ENCODE peak calls at places on chromosomes 2 and 18, in five cellular contexts. One of them, this sample, is unnamed.
A peak's percentile ranks its signal among the peaks of the same experiment; 100 is the strongest.

GRCh38 chr2:143284087-143284675 is 155.0 kb downstream of the ARHGAP15 start:
- DNase-seq in hepatocyte: peak; percentile 68
- DNase-seq in GM23248: peak; percentile 65
- DNase-seq in transverse colon: no peak
- DNase-seq in HFF-Myc: no peak
- DNase-seq in this sample: no peak

GRCh38 chr18:48548404-48548771 is 9.6 kb downstream of the CTIF start:
- DNase-seq in hepatocyte: peak; percentile 26
- DNase-seq in GM23248: peak; percentile 90
- DNase-seq in transverse colon: no peak
- DNase-seq in HFF-Myc: no peak
- DNase-seq in this sample: no peak

GRCh38 chr2:236366406-236366805 is 102.2 kb upstream of the ASB18 start:
- DNase-seq in hepatocyte: no peak
- DNase-seq in GM23248: no peak
- DNase-seq in transverse colon: no peak
- DNase-seq in HFF-Myc: no peak
- DNase-seq in this sample: no peak

GRCh38 chr2:110955546-110955945 is 165.2 kb upstream of the BCL2L11 start:
- DNase-seq in hepatocyte: no peak
- DNase-seq in GM23248: no peak
- DNase-seq in transverse colon: no peak
- DNase-seq in HFF-Myc: no peak
- DNase-seq in this sample: no peak

GRCh38 chr2:27735263-27735904 is 36.1 kb upstream of the MRPL33 start:
- DNase-seq in hepatocyte: peak; percentile 87
- DNase-seq in GM23248: peak; percentile 84
- DNase-seq in transverse colon: peak; percentile 78
- DNase-seq in HFF-Myc: no peak
- DNase-seq in this sample: no peak

GRCh38 chr2:12918841-12919445 is 202.2 kb downstream of the TRIB2 start:
- DNase-seq in hepatocyte: no peak
- DNase-seq in GM23248: peak; percentile 94
- DNase-seq in transverse colon: peak; percentile 47
- DNase-seq in HFF-Myc: no peak
- DNase-seq in this sample: no peak

GRCh38 chr2:204050681-204051080 is 114.1 kb downstream of the ICOS start:
- DNase-seq in hepatocyte: no peak
- DNase-seq in GM23248: no peak
- DNase-seq in transverse colon: no peak
- DNase-seq in HFF-Myc: no peak
- DNase-seq in this sample: no peak

GRCh38 chr2:119544075-119545031 is at the start of gene CFAP221:
- DNase-seq in hepatocyte: peak; percentile 92
- DNase-seq in GM23248: peak; percentile 83
- DNase-seq in transverse colon: peak; percentile 74
- DNase-seq in HFF-Myc: peak; percentile 10
- DNase-seq in this sample: no peak

GRCh38 chr18:77132369-77133050 is at the start of gene MBP:
- DNase-seq in hepatocyte: peak; percentile 92
- DNase-seq in GM23248: peak; percentile 45
- DNase-seq in transverse colon: peak; percentile 92
- DNase-seq in HFF-Myc: no peak
- DNase-seq in this sample: no peak

GRCh38 chr2:167264380-167264779 is 376.1 kb downstream of the XIRP2 start:
- DNase-seq in hepatocyte: no peak
- DNase-seq in GM23248: peak; percentile 16
- DNase-seq in transverse colon: peak; percentile 36
- DNase-seq in HFF-Myc: no peak
- DNase-seq in this sample: no peak

GRCh38 chr2:65922794-65923193 is 490.4 kb upstream of the SPRED2 start:
- DNase-seq in hepatocyte: no peak
- DNase-seq in GM23248: peak; percentile 56
- DNase-seq in transverse colon: peak; percentile 8
- DNase-seq in HFF-Myc: no peak
- DNase-seq in this sample: no peak

GRCh38 chr18:48827321-48828200 is 123.2 kb downstream of the SMAD7 start:
- DNase-seq in hepatocyte: peak; percentile 77
- DNase-seq in GM23248: peak; percentile 80
- DNase-seq in transverse colon: no peak
- DNase-seq in HFF-Myc: peak; percentile 73
- DNase-seq in this sample: no peak

GRCh38 chr2:64854773-64855237 is 134.4 kb upstream of the SLC1A4 start:
- DNase-seq in hepatocyte: no peak
- DNase-seq in GM23248: peak; percentile 81
- DNase-seq in transverse colon: no peak
- DNase-seq in HFF-Myc: no peak
- DNase-seq in this sample: no peak

GRCh38 chr2:18987592-18988073 is 370.8 kb downstream of the OSR1 start:
- DNase-seq in hepatocyte: peak; percentile 77
- DNase-seq in GM23248: peak; percentile 95
- DNase-seq in transverse colon: peak; percentile 45
- DNase-seq in HFF-Myc: peak; percentile 67
- DNase-seq in this sample: no peak

GRCh38 chr2:94997981-94998920 is 27.3 kb upstream of the MAL start:
- DNase-seq in hepatocyte: no peak
- DNase-seq in GM23248: no peak
- DNase-seq in transverse colon: no peak
- DNase-seq in HFF-Myc: no peak
- DNase-seq in this sample: no peak

DNA sequence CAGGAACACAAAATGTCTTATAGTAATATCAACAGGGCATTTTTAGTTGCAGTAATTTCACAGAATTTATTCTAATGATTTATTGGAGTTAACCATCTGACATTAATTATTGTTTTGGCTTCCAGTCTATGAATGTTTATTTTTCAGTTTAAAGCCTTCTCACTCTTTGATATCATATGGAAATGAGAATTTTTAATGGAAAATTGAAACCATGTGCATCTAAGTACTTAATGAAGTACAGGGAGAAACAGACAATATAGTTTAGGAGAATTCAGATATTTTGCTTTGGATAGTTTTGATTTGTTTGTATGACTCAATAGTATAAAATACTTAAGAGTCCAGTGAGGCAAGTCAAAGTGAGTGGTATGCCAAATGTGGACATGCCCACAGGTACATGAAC is 126.1 kb downstream of the OLA1 start:
- DNase-seq in hepatocyte: no peak
- DNase-seq in GM23248: peak; percentile 17
- DNase-seq in transverse colon: no peak
- DNase-seq in HFF-Myc: no peak
- DNase-seq in this sample: no peak
- H3K4me3 ChIP-seq in hepatocyte: no peak overlapping the region
- H3K4me3 ChIP-seq in GM23248: no peak overlapping the region
- H3K4me3 ChIP-seq in transverse colon: no peak overlapping the region
- H3K4me3 ChIP-seq in HFF-Myc: no peak overlapping the region
- H3K4me3 ChIP-seq in this sample: no peak overlapping the region

GRCh38 chr2:241112592-241112991 is 10.5 kb upstream of the MTERF4 start:
- DNase-seq in hepatocyte: no peak
- DNase-seq in GM23248: no peak
- DNase-seq in transverse colon: no peak
- DNase-seq in HFF-Myc: no peak
- DNase-seq in this sample: no peak

GRCh38 chr2:241110607-241111442 is 8.7 kb upstream of the MTERF4 start:
- DNase-seq in hepatocyte: no peak
- DNase-seq in GM23248: no peak
- DNase-seq in transverse colon: no peak
- DNase-seq in HFF-Myc: no peak
- DNase-seq in this sample: no peak

GRCh38 chr2:241111443-241111810 is 9.3 kb upstream of the MTERF4 start:
- DNase-seq in hepatocyte: no peak
- DNase-seq in GM23248: no peak
- DNase-seq in transverse colon: no peak
- DNase-seq in HFF-Myc: no peak
- DNase-seq in this sample: no peak

GRCh38 chr2:241110089-241110606 is 8.1 kb upstream of the MTERF4 start:
- DNase-seq in hepatocyte: no peak
- DNase-seq in GM23248: no peak
- DNase-seq in transverse colon: no peak
- DNase-seq in HFF-Myc: no peak
- DNase-seq in this sample: no peak

GRCh38 chr2:241112046-241112445 is 10.0 kb upstream of the MTERF4 start:
- DNase-seq in hepatocyte: no peak
- DNase-seq in GM23248: no peak
- DNase-seq in transverse colon: no peak
- DNase-seq in HFF-Myc: no peak
- DNase-seq in this sample: no peak
- H3K4me3 ChIP-seq in hepatocyte: no peak overlapping the region
- H3K4me3 ChIP-seq in GM23248: no peak overlapping the region
- H3K4me3 ChIP-seq in transverse colon: no peak overlapping the region
- H3K4me3 ChIP-seq in HFF-Myc: no peak overlapping the region
- H3K4me3 ChIP-seq in this sample: no peak overlapping the region

GRCh38 chr2:36466135-36466534 is 110.6 kb downstream of the CRIM1 start:
- DNase-seq in hepatocyte: no peak
- DNase-seq in GM23248: no peak
- DNase-seq in transverse colon: no peak
- DNase-seq in HFF-Myc: no peak
- DNase-seq in this sample: no peak

GRCh38 chr2:36468463-36469266 is 113.1 kb downstream of the CRIM1 start:
- DNase-seq in hepatocyte: no peak
- DNase-seq in GM23248: peak; percentile 59
- DNase-seq in transverse colon: no peak
- DNase-seq in HFF-Myc: no peak
- DNase-seq in this sample: no peak

GRCh38 chr2:36473230-36473629 is 117.7 kb downstream of the CRIM1 start:
- DNase-seq in hepatocyte: no peak
- DNase-seq in GM23248: no peak
- DNase-seq in transverse colon: no peak
- DNase-seq in HFF-Myc: no peak
- DNase-seq in this sample: no peak

GRCh38 chr2:36469701-36470100 is 114.1 kb downstream of the CRIM1 start:
- DNase-seq in hepatocyte: no peak
- DNase-seq in GM23248: no peak
- DNase-seq in transverse colon: no peak
- DNase-seq in HFF-Myc: no peak
- DNase-seq in this sample: no peak

GRCh38 chr2:36469267-36469561 is 113.6 kb downstream of the CRIM1 start:
- DNase-seq in hepatocyte: no peak
- DNase-seq in GM23248: no peak
- DNase-seq in transverse colon: no peak
- DNase-seq in HFF-Myc: no peak
- DNase-seq in this sample: no peak
- H3K4me3 ChIP-seq in hepatocyte: no peak overlapping the region
- H3K4me3 ChIP-seq in GM23248: no peak overlapping the region
- H3K4me3 ChIP-seq in transverse colon: no peak overlapping the region
- H3K4me3 ChIP-seq in HFF-Myc: no peak overlapping the region
- H3K4me3 ChIP-seq in this sample: no peak overlapping the region

DNA sequence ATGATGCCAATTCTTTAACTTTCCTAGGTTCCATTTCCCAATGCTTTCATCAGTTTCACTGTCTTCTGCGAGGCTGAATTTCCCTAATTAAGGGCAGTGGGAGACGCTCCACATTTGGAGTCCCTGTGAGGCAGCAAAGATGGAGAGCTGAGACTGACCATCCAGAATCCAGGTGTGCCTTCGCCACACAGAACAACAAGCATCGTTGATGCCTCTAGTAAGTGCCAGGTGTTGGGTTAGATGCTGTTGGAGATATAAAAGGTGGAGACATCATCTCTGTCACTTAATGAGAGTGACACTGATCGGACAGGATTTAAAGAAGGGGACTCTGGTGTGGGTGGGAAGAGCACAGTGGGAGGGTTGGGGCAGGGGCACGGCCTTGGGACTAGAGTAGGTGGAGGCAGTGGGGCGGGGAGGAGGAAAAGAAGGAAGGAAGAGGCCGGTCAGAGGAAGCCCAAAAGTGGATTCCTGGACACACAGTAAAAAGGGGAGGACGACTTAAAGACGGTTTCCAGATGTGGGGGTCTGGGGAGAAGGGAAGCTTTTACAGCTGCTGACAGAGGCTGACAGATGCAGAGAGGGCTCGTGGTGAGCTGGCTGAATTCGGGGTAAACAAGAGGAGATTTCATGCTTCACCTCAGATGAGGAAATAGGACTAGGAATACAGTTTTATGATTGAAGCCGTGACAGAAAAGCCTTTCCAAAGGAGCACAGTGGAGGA is 113.0 kb downstream of the BCL2 start:
- DNase-seq in hepatocyte: no peak
- DNase-seq in GM23248: no peak
- DNase-seq in transverse colon: no peak
- DNase-seq in HFF-Myc: no peak
- DNase-seq in this sample: no peak
- H3K4me3 ChIP-seq in hepatocyte: no peak overlapping the region
- H3K4me3 ChIP-seq in GM23248: no peak overlapping the region
- H3K4me3 ChIP-seq in transverse colon: no peak overlapping the region
- H3K4me3 ChIP-seq in HFF-Myc: no peak overlapping the region
- H3K4me3 ChIP-seq in this sample: no peak overlapping the region

GRCh38 chr2:25939257-25939668 is 43.0 kb downstream of the KIF3C start:
- DNase-seq in hepatocyte: peak; percentile 63
- DNase-seq in GM23248: no peak
- DNase-seq in transverse colon: peak; percentile 41
- DNase-seq in HFF-Myc: no peak
- DNase-seq in this sample: no peak
- H3K4me3 ChIP-seq in hepatocyte: no peak overlapping the region
- H3K4me3 ChIP-seq in GM23248: no peak overlapping the region
- H3K4me3 ChIP-seq in transverse colon: no peak overlapping the region
- H3K4me3 ChIP-seq in HFF-Myc: no peak overlapping the region
- H3K4me3 ChIP-seq in this sample: no peak overlapping the region

GRCh38 chr2:3667151-3667631 is 9.2 kb downstream of the ALLC start:
- DNase-seq in hepatocyte: no peak
- DNase-seq in GM23248: no peak
- DNase-seq in transverse colon: no peak
- DNase-seq in HFF-Myc: no peak
- DNase-seq in this sample: no peak
- H3K4me3 ChIP-seq in hepatocyte: no peak overlapping the region
- H3K4me3 ChIP-seq in GM23248: no peak overlapping the region
- H3K4me3 ChIP-seq in transverse colon: no peak overlapping the region
- H3K4me3 ChIP-seq in HFF-Myc: no peak overlapping the region
- H3K4me3 ChIP-seq in this sample: no peak overlapping the region

GRCh38 chr18:58863539-58864145 is 1.0 kb upstream of the ZNF532 start:
- DNase-seq in hepatocyte: peak; percentile 79
- DNase-seq in GM23248: peak; percentile 74
- DNase-seq in transverse colon: peak; percentile 61
- DNase-seq in HFF-Myc: no peak
- DNase-seq in this sample: no peak

GRCh38 chr18:58862851-58863538 is 1.7 kb upstream of the ZNF532 start:
- DNase-seq in hepatocyte: peak; percentile 45
- DNase-seq in GM23248: peak; percentile 78
- DNase-seq in transverse colon: peak; percentile 28
- DNase-seq in HFF-Myc: no peak
- DNase-seq in this sample: no peak

GRCh38 chr18:58861353-58861752 is 3.3 kb upstream of the ZNF532 start:
- DNase-seq in hepatocyte: no peak
- DNase-seq in GM23248: peak; percentile 16
- DNase-seq in transverse colon: no peak
- DNase-seq in HFF-Myc: no peak
- DNase-seq in this sample: no peak

GRCh38 chr18:58861853-58862252 is 2.8 kb upstream of the ZNF532 start:
- DNase-seq in hepatocyte: no peak
- DNase-seq in GM23248: no peak
- DNase-seq in transverse colon: no peak
- DNase-seq in HFF-Myc: no peak
- DNase-seq in this sample: no peak

DNA sequence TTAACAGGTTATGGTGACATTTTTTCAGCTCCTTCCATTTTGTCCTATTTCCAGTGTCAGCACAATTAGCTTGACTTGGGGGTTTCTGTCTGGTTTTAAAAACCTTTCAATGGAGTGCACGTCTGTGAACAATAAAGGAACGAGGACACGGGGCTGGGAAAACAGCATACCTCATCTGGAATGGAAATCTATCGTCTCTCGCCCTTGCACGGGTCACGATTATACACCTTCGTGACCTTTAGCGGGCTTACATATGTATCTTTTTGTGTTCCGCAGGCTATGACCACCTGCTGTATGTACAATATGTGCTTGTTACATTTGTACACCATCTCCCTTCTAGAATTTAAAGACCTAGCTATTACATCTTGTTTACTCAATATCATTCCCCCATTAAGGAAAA is 2.3 kb upstream of the ZNF532 start:
- DNase-seq in hepatocyte: no peak
- DNase-seq in GM23248: no peak
- DNase-seq in transverse colon: no peak
- DNase-seq in HFF-Myc: no peak
- DNase-seq in this sample: no peak
- H3K4me3 ChIP-seq in hepatocyte: no peak overlapping the region
- H3K4me3 ChIP-seq in GM23248: peak overlapping the region; percentile 75
- H3K4me3 ChIP-seq in transverse colon: no peak overlapping the region
- H3K4me3 ChIP-seq in HFF-Myc: peak overlapping the region; percentile 51
- H3K4me3 ChIP-seq in this sample: peak overlapping the region; percentile 59

This sample was measured in iPS DF 6.9.